ENCODE peak calls at places on chromosomes 12 and 14, in seven cellular contexts. D is adrenal gland; X is CD8-positive, alpha-beta memory T cell; M is AG08395; B is MCF 10A; W is upper lobe of right lung; Y is neural crest cell. E is an unnamed sample.

GRCh38 chr14:81169711-81170103 is 51.1 kb downstream of the GTF2A1 start:
- DNase-seq in B (no peak), W (peak), D (peak), X (peak), M (peak), Y (no peak), E (no peak)

GRCh38 chr14:45891417-45892080 is 638.5 kb upstream of the MIS18BP1 start:
- DNase-seq in X (no peak), Y (peak), W (no peak), D (peak), M (no peak), B (peak), E (no peak)

GRCh38 chr12:71846322-71846940 is 6.9 kb downstream of the TBC1D15 start:
- DNase-seq in Y (no peak), D (no peak), B (peak), W (no peak), X (no peak), M (peak), E (peak)

GRCh38 chr14:81504864-81505263 is 28.8 kb downstream of the SEL1L start:
- DNase-seq in B (no peak), D (no peak), Y (no peak), W (no peak), X (no peak), M (no peak), E (no peak)

GRCh38 chr14:104894331-104895206 is 29.5 kb downstream of the CEP170B start:
- DNase-seq in W (peak), B (no peak), D (peak), Y (no peak), M (no peak), X (no peak), E (peak)

GRCh38 chr14:105500036-105500725 is 9.1 kb downstream of the TEDC1 start:
- DNase-seq in M (no peak), X (no peak), D (no peak), B (no peak), W (peak), Y (no peak), E (peak)

GRCh38 chr14:63642656-63643382 is 1.1 kb upstream of the WDR89 start:
- DNase-seq in X (no peak), Y (no peak), B (no peak), W (no peak), D (no peak), M (no peak), E (no peak)

GRCh38 chr12:65171870-65172269 is 2.5 kb downstream of the LEMD3 start:
- DNase-seq in B (peak), W (no peak), Y (no peak), M (no peak), X (no peak), D (no peak), E (no peak)

GRCh38 chr12:67482751-67483661 is 165.5 kb upstream of the DYRK2 start:
- DNase-seq in M (peak), B (peak), W (no peak), X (peak), Y (no peak), D (peak), E (peak)

GRCh38 chr12:120479458-120479857 is 9.9 kb upstream of the SRSF9 start:
- DNase-seq in D (no peak), X (no peak), B (no peak), M (no peak), W (no peak), Y (no peak), E (no peak)

GRCh38 chr14:89473979-89474378 is 56.9 kb upstream of the FOXN3 start:
- DNase-seq in X (no peak), D (no peak), Y (no peak), B (no peak), M (peak), W (no peak), E (no peak)

GRCh38 chr12:74365178-74365964 is 172.3 kb upstream of the ATXN7L3B start:
- DNase-seq in D (no peak), Y (peak), X (no peak), B (peak), M (peak), W (no peak), E (peak)

GRCh38 chr12:76530531-76530930 is 29.0 kb downstream of the OSBPL8 start:
- DNase-seq in B (no peak), M (no peak), X (no peak), Y (no peak), W (no peak), D (no peak), E (no peak)

GRCh38 chr12:104790296-104791125 is 167.6 kb downstream of the SLC41A2 start:
- DNase-seq in X (peak), D (peak), W (peak), M (no peak), Y (peak), B (peak), E (no peak)

GRCh38 chr12:24069532-24070395 is 120.3 kb upstream of the SOX5 start:
- DNase-seq in W (no peak), M (no peak), X (no peak), B (no peak), D (no peak), Y (peak), E (no peak)

GRCh38 chr14:101473045-101473729 is 88.1 kb upstream of the DIO3 start:
- DNase-seq in D (peak), W (peak), M (no peak), B (no peak), Y (no peak), X (no peak), E (no peak)

GRCh38 chr14:105384041-105384557 is 14.2 kb upstream of the TEX22 start:
- DNase-seq in D (no peak), X (no peak), Y (no peak), M (no peak), W (no peak), B (no peak), E (peak)

GRCh38 chr14:91367173-91368171 is 50.1 kb downstream of the CCDC88C start:
- DNase-seq in X (peak), Y (no peak), W (peak), B (peak), M (no peak), D (no peak), E (peak)

GRCh38 chr12:52726451-52726850 is 23.1 kb upstream of the KRT77 start:
- DNase-seq in Y (no peak), B (no peak), D (no peak), X (no peak), M (no peak), W (no peak), E (no peak)

GRCh38 chr12:124359671-124360581 is 65.0 kb downstream of the RFLNA start:
- DNase-seq in Y (no peak), M (no peak), W (peak), X (no peak), B (no peak), D (peak), E (no peak)

GRCh38 chr14:50116221-50116956 is at the start of gene VCPKMT:
- DNase-seq in X (peak), B (peak), Y (peak), W (peak), M (peak), D (peak), E (peak)

GRCh38 chr12:102478416-102479098 is 1.8 kb downstream of the IGF1 start:
- DNase-seq in X (peak), B (no peak), W (no peak), D (no peak), M (no peak), Y (no peak), E (no peak)

GRCh38 chr12:75602111-75602510 is 90.7 kb upstream of the KRR1 start:
- DNase-seq in W (no peak), B (no peak), D (no peak), X (no peak), M (no peak), Y (no peak), E (no peak)

GRCh38 chr12:41850046-41850445 is 294.6 kb downstream of the GXYLT1 start:
- DNase-seq in W (no peak), D (no peak), X (no peak), M (no peak), B (no peak), Y (no peak), E (no peak)

GRCh38 chr12:115103884-115104883 is 420.2 kb upstream of the TBX3 start:
- DNase-seq in M (no peak), X (no peak), Y (no peak), B (no peak), W (no peak), D (peak), E (peak)

GRCh38 chr14:45492876-45493275 is 239.9 kb upstream of the MIS18BP1 start:
- DNase-seq in M (no peak), Y (no peak), B (peak), W (no peak), X (no peak), D (no peak), E (no peak)

GRCh38 chr12:60231301-60231700 is 635.5 kb downstream of the SLC16A7 start:
- DNase-seq in M (no peak), B (no peak), Y (no peak), X (no peak), W (no peak), D (no peak), E (peak)

GRCh38 chr12:31386364-31386777 is 60.4 kb upstream of the SINHCAF start:
- DNase-seq in X (no peak), Y (no peak), B (no peak), W (no peak), M (no peak), D (peak), E (no peak)

GRCh38 chr12:21988619-21989018 is 47.4 kb upstream of the ABCC9 start:
- DNase-seq in W (no peak), D (no peak), M (no peak), X (no peak), B (no peak), Y (no peak), E (no peak)

GRCh38 chr12:8697120-8697475 is 693 bp upstream of the RIMKLB start:
- DNase-seq in M (peak), D (no peak), B (no peak), X (no peak), W (no peak), Y (peak), E (no peak)

GRCh38 chr12:28591831-28592230 is 401.6 kb downstream of the CCDC91 start:
- DNase-seq in Y (no peak), X (no peak), D (no peak), W (no peak), M (no peak), B (no peak), E (no peak)

GRCh38 chr12:39931857-39932256 is 174.0 kb downstream of the SLC2A13 start:
- DNase-seq in X (no peak), M (no peak), D (no peak), B (peak), W (no peak), Y (no peak), E (peak)